ENCODE peak calls at places on chromosome 12, in ten cellular contexts. One of them, this sample, is unnamed.
A peak's percentile ranks its signal among the peaks of the same experiment; 100 is the strongest.

GRCh38 chr12:2052861-2053674 is at the start of gene CACNA1C:
- DNase-seq in MM.1S: peak; percentile 61
- DNase-seq in GM23248: peak; percentile 87
- DNase-seq in foreskin fibroblast: peak; percentile 48
- DNase-seq in IMR-90: peak; percentile 66
- DNase-seq in HCT116: no peak
- DNase-seq in CD8-positive, alpha-beta memory T cell: no peak
- DNase-seq in heart left ventricle: peak; percentile 80
- DNase-seq in Panc1: no peak
- DNase-seq in Karpas-422: no peak
- DNase-seq in this sample: peak; percentile 42

GRCh38 chr12:39429809-39430208 is 13.1 kb downstream of the KIF21A start:
- DNase-seq in MM.1S: no peak
- DNase-seq in Panc1: no peak
- DNase-seq in Karpas-422: no peak
- DNase-seq in HCT116: no peak
- DNase-seq in CD8-positive, alpha-beta memory T cell: no peak
- DNase-seq in IMR-90: no peak
- DNase-seq in heart left ventricle: no peak
- DNase-seq in foreskin fibroblast: no peak
- DNase-seq in GM23248: no peak
- DNase-seq in this sample: no peak

GRCh38 chr12:131939007-131939406 is 9.9 kb downstream of the PUS1 start:
- DNase-seq in CD8-positive, alpha-beta memory T cell: no peak
- DNase-seq in GM23248: no peak
- DNase-seq in heart left ventricle: no peak
- DNase-seq in foreskin fibroblast: no peak
- DNase-seq in Panc1: no peak
- DNase-seq in MM.1S: no peak
- DNase-seq in Karpas-422: no peak
- DNase-seq in IMR-90: no peak
- DNase-seq in HCT116: no peak
- DNase-seq in this sample: no peak

GRCh38 chr12:117113231-117113630 is 14.0 kb upstream of the TESC start:
- DNase-seq in IMR-90: no peak
- DNase-seq in foreskin fibroblast: no peak
- DNase-seq in Karpas-422: no peak
- DNase-seq in Panc1: no peak
- DNase-seq in GM23248: no peak
- DNase-seq in CD8-positive, alpha-beta memory T cell: no peak
- DNase-seq in MM.1S: no peak
- DNase-seq in HCT116: no peak
- DNase-seq in heart left ventricle: no peak
- DNase-seq in this sample: no peak

GRCh38 chr12:131699434-131699833 is 11.5 kb upstream of the SFSWAP start:
- DNase-seq in MM.1S: no peak
- DNase-seq in foreskin fibroblast: peak; percentile 32
- DNase-seq in IMR-90: no peak
- DNase-seq in Panc1: no peak
- DNase-seq in CD8-positive, alpha-beta memory T cell: no peak
- DNase-seq in Karpas-422: no peak
- DNase-seq in GM23248: peak; percentile 50
- DNase-seq in HCT116: no peak
- DNase-seq in heart left ventricle: no peak
- DNase-seq in this sample: peak; percentile 32

GRCh38 chr12:19869413-19869812 is 430.1 kb downstream of the AEBP2 start:
- DNase-seq in IMR-90: no peak
- DNase-seq in HCT116: no peak
- DNase-seq in CD8-positive, alpha-beta memory T cell: no peak
- DNase-seq in Panc1: no peak
- DNase-seq in MM.1S: no peak
- DNase-seq in heart left ventricle: no peak
- DNase-seq in foreskin fibroblast: no peak
- DNase-seq in Karpas-422: no peak
- DNase-seq in GM23248: peak; percentile 60
- DNase-seq in this sample: no peak

GRCh38 chr12:62660763-62661162 is 194.1 kb downstream of the MON2 start:
- DNase-seq in foreskin fibroblast: peak; percentile 79
- DNase-seq in MM.1S: no peak
- DNase-seq in CD8-positive, alpha-beta memory T cell: no peak
- DNase-seq in HCT116: no peak
- DNase-seq in GM23248: peak; percentile 87
- DNase-seq in heart left ventricle: no peak
- DNase-seq in Panc1: no peak
- DNase-seq in IMR-90: peak; percentile 70
- DNase-seq in Karpas-422: no peak
- DNase-seq in this sample: peak; percentile 89

GRCh38 chr12:1911598-1912575 is 6.6 kb downstream of the CACNA2D4 start:
- DNase-seq in heart left ventricle: no peak
- DNase-seq in CD8-positive, alpha-beta memory T cell: no peak
- DNase-seq in Karpas-422: no peak
- DNase-seq in IMR-90: no peak
- DNase-seq in Panc1: no peak
- DNase-seq in GM23248: no peak
- DNase-seq in MM.1S: no peak
- DNase-seq in HCT116: no peak
- DNase-seq in foreskin fibroblast: no peak
- DNase-seq in this sample: no peak

GRCh38 chr12:6423267-6424007 is 21.3 kb upstream of the CD27 start:
- DNase-seq in CD8-positive, alpha-beta memory T cell: peak; percentile 71
- DNase-seq in HCT116: peak; percentile 84
- DNase-seq in heart left ventricle: peak; percentile 83
- DNase-seq in Panc1: peak; percentile 56
- DNase-seq in GM23248: peak; percentile 98
- DNase-seq in MM.1S: peak; percentile 86
- DNase-seq in foreskin fibroblast: peak; percentile 83
- DNase-seq in IMR-90: peak; percentile 90
- DNase-seq in Karpas-422: peak; percentile 96
- DNase-seq in this sample: peak; percentile 92
- H3K4me3 ChIP-seq in CD8-positive, alpha-beta memory T cell: peak overlapping the region; percentile 35
- H3K4me3 ChIP-seq in HCT116: no peak overlapping the region
- H3K4me3 ChIP-seq in heart left ventricle: no peak overlapping the region
- H3K4me3 ChIP-seq in Panc1: no peak overlapping the region
- H3K4me3 ChIP-seq in GM23248: no peak overlapping the region
- H3K4me3 ChIP-seq in MM.1S: no peak overlapping the region
- H3K4me3 ChIP-seq in foreskin fibroblast: no peak overlapping the region
- H3K4me3 ChIP-seq in IMR-90: no peak overlapping the region
- H3K4me3 ChIP-seq in Karpas-422: peak overlapping the region; percentile 39
- H3K4me3 ChIP-seq in this sample: no peak overlapping the region

DNA sequence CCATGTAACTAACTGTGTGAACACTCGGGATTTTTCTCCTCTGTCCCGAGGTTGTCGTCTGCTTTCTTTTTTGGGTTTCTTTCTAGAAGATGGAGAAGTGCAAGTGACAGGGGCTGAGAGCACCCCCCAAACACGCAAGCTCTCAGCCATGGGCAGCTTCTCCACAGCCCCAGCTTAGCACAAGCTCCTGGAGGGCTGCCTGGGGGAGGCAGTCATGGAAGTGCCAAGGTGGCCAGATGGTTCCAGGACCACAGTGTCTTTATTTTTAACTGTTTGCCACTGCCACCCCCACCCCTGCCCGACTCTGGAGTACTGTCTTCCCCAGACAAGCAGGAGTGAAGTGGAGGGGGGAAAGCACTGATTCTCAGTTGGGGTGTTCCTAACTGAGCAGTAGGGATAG is 58.2 kb downstream of the ST8SIA1 start:
- DNase-seq in HCT116: no peak
- DNase-seq in IMR-90: no peak
- DNase-seq in heart left ventricle: no peak
- DNase-seq in CD8-positive, alpha-beta memory T cell: no peak
- DNase-seq in GM23248: no peak
- DNase-seq in Panc1: no peak
- DNase-seq in Karpas-422: no peak
- DNase-seq in foreskin fibroblast: no peak
- DNase-seq in MM.1S: no peak
- DNase-seq in this sample: no peak
- H3K4me3 ChIP-seq in HCT116: no peak overlapping the region
- H3K4me3 ChIP-seq in IMR-90: no peak overlapping the region
- H3K4me3 ChIP-seq in heart left ventricle: no peak overlapping the region
- H3K4me3 ChIP-seq in CD8-positive, alpha-beta memory T cell: no peak overlapping the region
- H3K4me3 ChIP-seq in GM23248: peak overlapping the region; percentile 52
- H3K4me3 ChIP-seq in Panc1: no peak overlapping the region
- H3K4me3 ChIP-seq in Karpas-422: no peak overlapping the region
- H3K4me3 ChIP-seq in foreskin fibroblast: no peak overlapping the region
- H3K4me3 ChIP-seq in MM.1S: no peak overlapping the region
- H3K4me3 ChIP-seq in this sample: no peak overlapping the region

GRCh38 chr12:63826002-63826585 is 18.4 kb upstream of the SRGAP1 start:
- DNase-seq in foreskin fibroblast: peak; percentile 45
- DNase-seq in heart left ventricle: no peak
- DNase-seq in IMR-90: peak; percentile 82
- DNase-seq in Panc1: no peak
- DNase-seq in Karpas-422: peak; percentile 75
- DNase-seq in CD8-positive, alpha-beta memory T cell: no peak
- DNase-seq in GM23248: peak; percentile 86
- DNase-seq in MM.1S: peak; percentile 49
- DNase-seq in HCT116: peak; percentile 66
- DNase-seq in this sample: peak; percentile 72

GRCh38 chr12:63823040-63823439 is 21.5 kb upstream of the SRGAP1 start:
- DNase-seq in MM.1S: no peak
- DNase-seq in CD8-positive, alpha-beta memory T cell: no peak
- DNase-seq in Panc1: no peak
- DNase-seq in GM23248: no peak
- DNase-seq in foreskin fibroblast: no peak
- DNase-seq in Karpas-422: peak; percentile 39
- DNase-seq in IMR-90: no peak
- DNase-seq in HCT116: no peak
- DNase-seq in heart left ventricle: no peak
- DNase-seq in this sample: no peak

GRCh38 chr12:63820427-63820826 is 24.1 kb upstream of the SRGAP1 start:
- DNase-seq in heart left ventricle: no peak
- DNase-seq in foreskin fibroblast: no peak
- DNase-seq in IMR-90: no peak
- DNase-seq in Karpas-422: peak; percentile 27
- DNase-seq in Panc1: no peak
- DNase-seq in MM.1S: no peak
- DNase-seq in CD8-positive, alpha-beta memory T cell: no peak
- DNase-seq in HCT116: no peak
- DNase-seq in GM23248: no peak
- DNase-seq in this sample: no peak

GRCh38 chr12:63822352-63822751 is 22.1 kb upstream of the SRGAP1 start:
- DNase-seq in GM23248: peak; percentile 36
- DNase-seq in heart left ventricle: no peak
- DNase-seq in foreskin fibroblast: no peak
- DNase-seq in MM.1S: no peak
- DNase-seq in CD8-positive, alpha-beta memory T cell: no peak
- DNase-seq in HCT116: no peak
- DNase-seq in IMR-90: peak; percentile 82
- DNase-seq in Panc1: no peak
- DNase-seq in Karpas-422: no peak
- DNase-seq in this sample: peak; percentile 77

GRCh38 chr12:63821781-63822251 is 22.7 kb upstream of the SRGAP1 start:
- DNase-seq in IMR-90: peak; percentile 47
- DNase-seq in GM23248: peak; percentile 72
- DNase-seq in foreskin fibroblast: no peak
- DNase-seq in Panc1: no peak
- DNase-seq in Karpas-422: peak; percentile 40
- DNase-seq in heart left ventricle: peak; percentile 26
- DNase-seq in MM.1S: no peak
- DNase-seq in HCT116: no peak
- DNase-seq in CD8-positive, alpha-beta memory T cell: no peak
- DNase-seq in this sample: no peak
- H3K4me3 ChIP-seq in IMR-90: peak overlapping the region; percentile 49
- H3K4me3 ChIP-seq in GM23248: peak overlapping the region; percentile 80
- H3K4me3 ChIP-seq in foreskin fibroblast: peak overlapping the region; percentile 61
- H3K4me3 ChIP-seq in Panc1: no peak overlapping the region
- H3K4me3 ChIP-seq in Karpas-422: no peak overlapping the region
- H3K4me3 ChIP-seq in heart left ventricle: peak overlapping the region; percentile 63
- H3K4me3 ChIP-seq in MM.1S: no peak overlapping the region
- H3K4me3 ChIP-seq in HCT116: no peak overlapping the region
- H3K4me3 ChIP-seq in CD8-positive, alpha-beta memory T cell: no peak overlapping the region
- H3K4me3 ChIP-seq in this sample: peak overlapping the region; percentile 37

GRCh38 chr12:54053625-54054441 is at the start of gene HOXC4:
- DNase-seq in IMR-90: peak; percentile 1
- DNase-seq in Panc1: no peak
- DNase-seq in GM23248: peak; percentile 77
- DNase-seq in foreskin fibroblast: no peak
- DNase-seq in heart left ventricle: no peak
- DNase-seq in CD8-positive, alpha-beta memory T cell: peak; percentile 33
- DNase-seq in Karpas-422: peak; percentile 95
- DNase-seq in HCT116: no peak
- DNase-seq in MM.1S: no peak
- DNase-seq in this sample: no peak
- H3K4me3 ChIP-seq in IMR-90: peak within 1 kb of the TSS; percentile 15
- H3K4me3 ChIP-seq in Panc1: no peak within 1 kb of the TSS
- H3K4me3 ChIP-seq in GM23248: peak within 1 kb of the TSS; percentile 93
- H3K4me3 ChIP-seq in foreskin fibroblast: peak within 1 kb of the TSS; percentile 53
- H3K4me3 ChIP-seq in heart left ventricle: peak within 1 kb of the TSS; percentile 52
- H3K4me3 ChIP-seq in CD8-positive, alpha-beta memory T cell: peak within 1 kb of the TSS; percentile 78
- H3K4me3 ChIP-seq in Karpas-422: peak within 1 kb of the TSS; percentile 98
- H3K4me3 ChIP-seq in HCT116: no peak within 1 kb of the TSS
- H3K4me3 ChIP-seq in MM.1S: peak within 1 kb of the TSS; percentile 46
- H3K4me3 ChIP-seq in this sample: peak within 1 kb of the TSS; percentile 56

DNA sequence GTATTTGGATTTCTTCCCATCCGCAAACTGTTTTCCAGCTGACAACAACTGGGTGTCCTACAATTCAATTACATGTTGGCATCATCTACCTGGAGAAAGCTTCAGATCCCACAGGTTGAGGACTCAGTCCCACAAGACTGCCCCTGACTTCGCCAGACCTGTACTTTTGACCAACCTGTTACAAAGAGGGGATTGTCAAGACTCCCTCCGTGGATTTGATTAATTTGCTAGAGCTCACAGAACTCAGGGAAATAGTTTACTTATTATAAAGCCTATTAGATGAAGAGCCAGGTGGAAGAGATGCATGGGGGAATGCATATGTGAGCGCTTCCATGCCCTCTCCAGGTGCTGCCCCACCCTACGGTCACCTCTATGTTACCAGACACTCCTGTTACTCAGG is 14.6 kb downstream of the RESF1 start:
- DNase-seq in MM.1S: no peak
- DNase-seq in foreskin fibroblast: no peak
- DNase-seq in Panc1: no peak
- DNase-seq in GM23248: no peak
- DNase-seq in HCT116: no peak
- DNase-seq in CD8-positive, alpha-beta memory T cell: no peak
- DNase-seq in IMR-90: no peak
- DNase-seq in Karpas-422: no peak
- DNase-seq in heart left ventricle: no peak
- DNase-seq in this sample: no peak
- H3K4me3 ChIP-seq in MM.1S: no peak overlapping the region
- H3K4me3 ChIP-seq in foreskin fibroblast: no peak overlapping the region
- H3K4me3 ChIP-seq in Panc1: no peak overlapping the region
- H3K4me3 ChIP-seq in GM23248: no peak overlapping the region
- H3K4me3 ChIP-seq in HCT116: no peak overlapping the region
- H3K4me3 ChIP-seq in CD8-positive, alpha-beta memory T cell: no peak overlapping the region
- H3K4me3 ChIP-seq in IMR-90: no peak overlapping the region
- H3K4me3 ChIP-seq in Karpas-422: no peak overlapping the region
- H3K4me3 ChIP-seq in heart left ventricle: no peak overlapping the region
- H3K4me3 ChIP-seq in this sample: no peak overlapping the region

GRCh38 chr12:27807063-27807703 is 27.1 kb upstream of the MANSC4 start:
- DNase-seq in foreskin fibroblast: no peak
- DNase-seq in IMR-90: no peak
- DNase-seq in HCT116: no peak
- DNase-seq in Karpas-422: no peak
- DNase-seq in MM.1S: no peak
- DNase-seq in heart left ventricle: no peak
- DNase-seq in CD8-positive, alpha-beta memory T cell: no peak
- DNase-seq in Panc1: no peak
- DNase-seq in GM23248: no peak
- DNase-seq in this sample: no peak
- H3K4me3 ChIP-seq in foreskin fibroblast: no peak overlapping the region
- H3K4me3 ChIP-seq in IMR-90: no peak overlapping the region
- H3K4me3 ChIP-seq in HCT116: no peak overlapping the region
- H3K4me3 ChIP-seq in Karpas-422: no peak overlapping the region
- H3K4me3 ChIP-seq in MM.1S: no peak overlapping the region
- H3K4me3 ChIP-seq in heart left ventricle: no peak overlapping the region
- H3K4me3 ChIP-seq in CD8-positive, alpha-beta memory T cell: no peak overlapping the region
- H3K4me3 ChIP-seq in Panc1: no peak overlapping the region
- H3K4me3 ChIP-seq in GM23248: no peak overlapping the region
- H3K4me3 ChIP-seq in this sample: no peak overlapping the region